ENCODE peak calls at places on chromosomes 4 and X, in nine cellular contexts. M, T, U, N, R, W, G, D and B are unnamed samples.

GRCh38 chrX:107442914-107443527 is 6.4 kb upstream of the FRMPD3 start:
- DNase-seq in M (no peak), T (no peak), U (no peak), N (no peak), R (no peak), W (no peak), G (no peak), D (no peak), B (no peak)

GRCh38 chr4:76620723-76621463 is 185.9 kb downstream of the SHROOM3 start:
- DNase-seq in M (no peak), T (no peak), U (peak; percentile 29), N (no peak), R (no peak), W (no peak), G (no peak), D (no peak), B (no peak)

GRCh38 chr4:22237155-22237751 is 278.6 kb downstream of the ADGRA3 start:
- DNase-seq in M (peak; percentile 13), T (no peak), U (no peak), N (no peak), R (peak; percentile 17), W (peak; percentile 4), G (peak; percentile 4), D (no peak), B (no peak)

GRCh38 chr4:8303485-8304281 is 34.1 kb downstream of the HTRA3 start:
- DNase-seq in M (peak; percentile 95), T (no peak), U (no peak), N (peak; percentile 74), R (peak; percentile 93), W (peak; percentile 97), G (peak; percentile 90), D (peak; percentile 22), B (peak; percentile 10)

GRCh38 chr4:186760576-186760975 is 36.9 kb upstream of the FAT1 start:
- DNase-seq in M (peak; percentile 95), T (no peak), U (no peak), N (peak; percentile 88), R (peak; percentile 70), W (peak; percentile 88), G (peak; percentile 39), D (no peak), B (no peak)

GRCh38 chrX:155188786-155189185 is 27.5 kb upstream of the VBP1 start:
- DNase-seq in M (no peak), T (no peak), U (no peak), N (no peak), R (no peak), W (no peak), G (no peak), D (no peak), B (no peak)

GRCh38 chrX:68438575-68438974 is 5.3 kb upstream of the OPHN1 start:
- DNase-seq in M (no peak), T (no peak), U (no peak), N (no peak), R (no peak), W (no peak), G (no peak), D (no peak), B (no peak)

GRCh38 chr4:177012918-177013545 is 220.3 kb upstream of the VEGFC start:
- DNase-seq in M (no peak), T (no peak), U (no peak), N (no peak), R (no peak), W (no peak), G (no peak), D (no peak), B (no peak)

GRCh38 chr4:182766851-182767250 is 150.3 kb downstream of the DCTD start:
- DNase-seq in M (no peak), T (no peak), U (no peak), N (no peak), R (no peak), W (no peak), G (no peak), D (no peak), B (no peak)

GRCh38 chrX:10447577-10448214 is 172.7 kb downstream of the MID1 start:
- DNase-seq in M (peak; percentile 53), T (no peak), U (no peak), N (peak; percentile 36), R (peak; percentile 39), W (peak; percentile 55), G (peak; percentile 25), D (no peak), B (no peak)

GRCh38 chr4:104719539-104720230 is 225.0 kb upstream of the CXXC4 start:
- DNase-seq in M (no peak), T (no peak), U (no peak), N (no peak), R (no peak), W (no peak), G (no peak), D (no peak), B (peak; percentile 45)

DNA sequence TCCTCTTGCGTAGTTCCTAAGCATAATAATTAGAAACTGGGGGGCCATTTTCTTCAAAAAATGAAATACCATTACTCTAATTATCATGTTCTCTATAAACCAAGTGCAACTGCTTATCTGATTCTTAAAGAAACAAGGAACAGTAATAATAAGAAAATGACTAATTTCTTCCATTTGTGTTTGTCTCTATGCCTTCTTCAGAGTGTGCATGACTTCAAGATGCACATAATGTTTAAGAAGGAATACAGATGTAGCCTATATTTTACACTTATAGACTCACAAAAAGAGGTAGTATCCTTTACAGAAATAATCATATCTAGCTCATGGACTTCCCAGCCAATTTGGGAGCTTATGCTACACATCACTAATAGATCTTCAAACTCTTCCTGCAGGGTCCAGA is 131.7 kb downstream of the CHRNA9 start:
- DNase-seq in M (no peak), T (no peak), U (no peak), N (no peak), R (no peak), W (no peak), G (no peak), D (no peak), B (no peak)
- H3K4me3 ChIP-seq in M (no peak overlapping the region), T (no peak overlapping the region), U (no peak overlapping the region), N (no peak overlapping the region), R (no peak overlapping the region), W (no peak overlapping the region), G (no peak overlapping the region), D (no peak overlapping the region), B (no peak overlapping the region)

DNA sequence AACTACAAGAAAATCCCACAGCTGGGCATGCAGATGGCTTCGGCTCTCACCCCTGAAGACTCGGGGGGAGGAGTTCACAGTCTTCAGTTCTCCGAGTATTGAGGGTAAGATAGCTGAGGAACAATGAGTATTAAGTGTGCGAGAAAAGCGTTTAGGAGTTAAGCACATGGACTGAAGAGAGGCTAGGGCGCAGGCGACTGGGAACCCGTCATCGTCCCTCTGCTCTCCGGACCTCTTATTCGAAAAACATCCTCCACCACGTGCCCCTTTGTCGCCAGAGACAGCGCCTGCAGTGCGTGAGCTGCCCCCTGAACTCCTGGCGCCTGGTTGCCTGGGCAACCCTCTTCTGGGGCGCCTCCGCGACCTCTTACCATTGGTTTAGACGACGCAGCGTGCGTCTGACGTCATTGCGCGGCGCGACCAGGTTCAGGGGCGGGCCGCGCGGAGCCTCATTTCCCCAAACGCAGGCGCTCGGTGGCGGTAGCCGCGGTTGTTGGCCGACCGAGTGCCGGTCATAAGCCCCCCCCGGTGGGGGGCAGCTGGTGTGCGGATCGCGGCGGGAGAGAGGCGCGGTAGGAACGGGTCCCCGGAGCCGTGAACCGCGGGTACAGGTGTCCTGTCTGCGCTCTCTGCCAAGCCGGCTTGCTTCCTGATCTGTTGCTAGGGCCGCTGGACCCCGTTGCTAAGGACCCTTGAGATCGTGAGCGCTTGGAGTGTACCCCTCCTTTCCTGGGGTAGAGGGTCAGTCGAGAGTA is at the start of gene PACRGL:
- DNase-seq in M (peak; percentile 91), T (peak; percentile 89), U (peak; percentile 98), N (peak; percentile 93), R (peak; percentile 95), W (peak; percentile 94), G (peak; percentile 95), D (peak; percentile 90), B (peak; percentile 78)
- TF ChIP-seq CTCF in M (no peak), T (no peak), U (no peak), N (no peak), R (no peak), W (no peak), G (no peak), D (no peak), B (no peak)

GRCh38 chr4:87525636-87526035 is 3.5 kb downstream of the SPARCL1 start:
- DNase-seq in M (peak; percentile 25), T (no peak), U (no peak), N (no peak), R (peak; percentile 83), W (peak; percentile 65), G (peak; percentile 87), D (no peak), B (no peak)
- H3K4me3 ChIP-seq in M (no peak overlapping the region), T (peak overlapping the region; percentile 14), U (peak overlapping the region; percentile 67), N (no peak overlapping the region), R (no peak overlapping the region), W (no peak overlapping the region), G (no peak overlapping the region), D (peak overlapping the region; percentile 54), B (no peak overlapping the region)

DNA sequence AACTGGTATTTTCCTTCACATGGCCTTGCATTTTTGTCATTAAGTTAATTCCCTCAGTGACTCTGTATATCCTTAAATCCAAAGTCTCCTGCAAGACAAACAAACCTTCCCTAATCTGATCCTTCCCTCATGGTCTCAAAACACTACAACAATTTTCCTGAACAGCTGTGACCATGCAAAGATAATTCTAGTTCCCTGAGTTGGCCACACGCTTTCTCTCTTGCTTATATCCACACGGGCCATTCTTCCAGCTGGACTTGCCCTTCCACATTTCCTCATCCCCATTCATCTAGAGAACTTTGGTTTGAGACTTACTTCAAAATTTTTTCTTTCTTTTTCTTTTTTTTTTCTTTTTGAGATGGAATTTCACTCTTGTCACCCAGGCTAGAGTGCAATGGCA is 1590.7 kb downstream of the STIM2 start:
- DNase-seq in M (no peak), T (no peak), U (no peak), N (no peak), R (no peak), W (no peak), G (no peak), D (no peak), B (no peak)
- TF ChIP-seq CTCF in M (no peak), T (no peak), U (no peak), N (no peak), R (no peak), W (no peak), G (no peak), D (no peak), B (no peak)

GRCh38 chrX:136764206-136764605 is 16.5 kb downstream of the ARHGEF6 start:
- DNase-seq in M (no peak), T (no peak), U (no peak), N (no peak), R (no peak), W (no peak), G (no peak), D (no peak), B (no peak)
- H3K4me3 ChIP-seq in M (no peak overlapping the region), T (no peak overlapping the region), U (no peak overlapping the region), N (no peak overlapping the region), R (no peak overlapping the region), W (no peak overlapping the region), G (no peak overlapping the region), D (no peak overlapping the region), B (no peak overlapping the region)

DNA sequence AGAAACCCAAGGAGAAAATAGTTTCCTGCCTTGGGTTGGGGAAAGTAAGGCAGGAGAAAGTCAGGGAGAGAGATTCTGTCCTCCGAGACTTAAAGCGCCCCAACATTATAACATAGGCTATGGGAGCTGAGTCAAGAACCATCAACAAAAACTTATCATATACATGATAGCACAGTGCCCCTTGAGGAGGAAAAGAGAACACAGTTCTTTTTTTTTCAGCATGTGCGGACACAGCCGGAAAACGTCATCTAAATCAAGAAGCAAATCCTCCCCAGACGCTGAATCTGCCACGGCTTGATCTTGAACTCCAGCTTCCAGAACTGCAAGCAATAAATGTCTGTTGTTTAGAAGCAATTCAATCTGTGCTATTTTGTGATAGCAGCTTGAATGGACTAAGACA is 549.6 kb upstream of the PRKX start:
- DNase-seq in M (no peak), T (no peak), U (no peak), N (no peak), R (no peak), W (no peak), G (no peak), D (no peak), B (no peak)
- TF ChIP-seq CTCF in M (no peak), T (no peak), U (no peak), N (no peak), R (no peak), W (no peak), G (no peak), D (no peak), B (no peak)